ENCODE peak calls at places on chromosomes 5 and 9, in four cellular contexts. D, E, Q and C are unnamed samples.

GRCh38 chr5:89498699-89499098 is 615.7 kb upstream of the MEF2C start:
- DNase-seq in D (no peak), E (no peak), Q (no peak), C (no peak)

GRCh38 chr5:40991168-40991980 is 79.8 kb downstream of the MROH2B start:
- DNase-seq in D (no peak), E (no peak), Q (no peak), C (no peak)

GRCh38 chr5:142722146-142722545 is 36.3 kb upstream of the FGF1 start:
- DNase-seq in D (no peak), E (no peak), Q (no peak), C (no peak)

GRCh38 chr5:17317499-17317898 is 100.1 kb downstream of the BASP1 start:
- DNase-seq in D (no peak), E (no peak), Q (no peak), C (no peak)

GRCh38 chr5:32581010-32581785 is 4.2 kb upstream of the SUB1 start:
- DNase-seq in D (no peak), E (peak), Q (no peak), C (no peak)

GRCh38 chr9:3181049-3181953 is 337.4 kb upstream of the PUM3 start:
- DNase-seq in D (peak), E (peak), Q (peak), C (peak)

GRCh38 chr5:169548315-169548714 is 35.3 kb upstream of the SPDL1 start:
- DNase-seq in D (no peak), E (peak), Q (no peak), C (no peak)

GRCh38 chr9:95074632-95075269 is 242.8 kb downstream of the FANCC start:
- DNase-seq in D (no peak), E (no peak), Q (no peak), C (no peak)

GRCh38 chr5:157686841-157687554 is 15.7 kb downstream of the C5orf52 start:
- DNase-seq in D (no peak), E (no peak), Q (no peak), C (no peak)

GRCh38 chr9:87157366-87158031 is 210.2 kb upstream of the GAS1 start:
- DNase-seq in D (no peak), E (no peak), Q (no peak), C (no peak)

GRCh38 chr5:38736089-38736488 is 109.7 kb upstream of the OSMR start:
- DNase-seq in D (no peak), E (no peak), Q (no peak), C (no peak)

GRCh38 chr5:88845081-88845697 is 37.8 kb downstream of the MEF2C start:
- DNase-seq in D (no peak), E (no peak), Q (no peak), C (no peak)

GRCh38 chr5:100903036-100903887 is at the start of gene ST8SIA4:
- DNase-seq in D (peak), E (peak), Q (peak), C (peak)

GRCh38 chr9:129449066-129449465 is 171.8 kb downstream of the C9orf50 start:
- DNase-seq in D (no peak), E (no peak), Q (no peak), C (no peak)

GRCh38 chr5:166356096-166356495 is 1935.3 kb upstream of the WWC1 start:
- DNase-seq in D (no peak), E (no peak), Q (no peak), C (no peak)

GRCh38 chr9:10007356-10007755 is 605.4 kb downstream of the PTPRD start:
- DNase-seq in D (no peak), E (no peak), Q (no peak), C (no peak)